ENCODE peak calls at places on chromosomes 6 and 20, in seven cellular contexts. One of them, this sample, is unnamed.

GRCh38 chr6:170114187-170114945 is 176.5 kb downstream of the DLL1 start:
- DNase-seq in prostate gland: no peak
- DNase-seq in right lobe of liver: peak
- DNase-seq in psoas muscle: no peak
- DNase-seq in endothelial cell of umbilical vein: no peak
- DNase-seq in OCI-LY7: no peak
- DNase-seq in coronary artery: peak
- DNase-seq in this sample: no peak

GRCh38 chr6:4740032-4740431 is 36.2 kb upstream of the CDYL start:
- DNase-seq in prostate gland: no peak
- DNase-seq in right lobe of liver: no peak
- DNase-seq in psoas muscle: no peak
- DNase-seq in endothelial cell of umbilical vein: no peak
- DNase-seq in OCI-LY7: no peak
- DNase-seq in coronary artery: no peak
- DNase-seq in this sample: no peak

GRCh38 chr6:2623348-2623747 is 127.4 kb downstream of the MYLK4 start:
- DNase-seq in prostate gland: no peak
- DNase-seq in right lobe of liver: no peak
- DNase-seq in psoas muscle: no peak
- DNase-seq in endothelial cell of umbilical vein: no peak
- DNase-seq in OCI-LY7: no peak
- DNase-seq in coronary artery: no peak
- DNase-seq in this sample: no peak

GRCh38 chr6:31293343-31293742 is 21.5 kb upstream of the HLA-C start:
- DNase-seq in prostate gland: no peak
- DNase-seq in right lobe of liver: no peak
- DNase-seq in psoas muscle: no peak
- DNase-seq in endothelial cell of umbilical vein: peak
- DNase-seq in OCI-LY7: no peak
- DNase-seq in coronary artery: no peak
- DNase-seq in this sample: no peak

GRCh38 chr20:61803416-61803902 is 262.2 kb downstream of the TAF4 start:
- DNase-seq in prostate gland: no peak
- DNase-seq in right lobe of liver: no peak
- DNase-seq in psoas muscle: no peak
- DNase-seq in endothelial cell of umbilical vein: no peak
- DNase-seq in OCI-LY7: no peak
- DNase-seq in coronary artery: no peak
- DNase-seq in this sample: peak

GRCh38 chr6:27138837-27139752 is 108.4 kb upstream of the PRSS16 start:
- DNase-seq in prostate gland: no peak
- DNase-seq in right lobe of liver: no peak
- DNase-seq in psoas muscle: no peak
- DNase-seq in endothelial cell of umbilical vein: peak
- DNase-seq in OCI-LY7: peak
- DNase-seq in coronary artery: no peak
- DNase-seq in this sample: peak

GRCh38 chr20:44182863-44183262 is 4.1 kb downstream of the JPH2 start:
- DNase-seq in prostate gland: no peak
- DNase-seq in right lobe of liver: no peak
- DNase-seq in psoas muscle: no peak
- DNase-seq in endothelial cell of umbilical vein: no peak
- DNase-seq in OCI-LY7: no peak
- DNase-seq in coronary artery: no peak
- DNase-seq in this sample: no peak

GRCh38 chr20:16674243-16674642 is 55.6 kb upstream of the SNRPB2 start:
- DNase-seq in prostate gland: no peak
- DNase-seq in right lobe of liver: no peak
- DNase-seq in psoas muscle: no peak
- DNase-seq in endothelial cell of umbilical vein: no peak
- DNase-seq in OCI-LY7: no peak
- DNase-seq in coronary artery: no peak
- DNase-seq in this sample: no peak

GRCh38 chr6:159093608-159094443 is 49.0 kb upstream of the TAGAP start:
- DNase-seq in prostate gland: no peak
- DNase-seq in right lobe of liver: no peak
- DNase-seq in psoas muscle: no peak
- DNase-seq in endothelial cell of umbilical vein: no peak
- DNase-seq in OCI-LY7: no peak
- DNase-seq in coronary artery: no peak
- DNase-seq in this sample: no peak

GRCh38 chr20:47792021-47792618 is 6.8 kb upstream of the SULF2 start:
- DNase-seq in prostate gland: peak
- DNase-seq in right lobe of liver: no peak
- DNase-seq in psoas muscle: peak
- DNase-seq in endothelial cell of umbilical vein: peak
- DNase-seq in OCI-LY7: no peak
- DNase-seq in coronary artery: peak
- DNase-seq in this sample: peak

GRCh38 chr20:49395183-49395582 is 87.3 kb downstream of the KCNB1 start:
- DNase-seq in prostate gland: peak
- DNase-seq in right lobe of liver: no peak
- DNase-seq in psoas muscle: peak
- DNase-seq in endothelial cell of umbilical vein: no peak
- DNase-seq in OCI-LY7: no peak
- DNase-seq in coronary artery: no peak
- DNase-seq in this sample: no peak

GRCh38 chr6:80250391-80250997 is 144.0 kb downstream of the BCKDHB start:
- DNase-seq in prostate gland: no peak
- DNase-seq in right lobe of liver: no peak
- DNase-seq in psoas muscle: no peak
- DNase-seq in endothelial cell of umbilical vein: no peak
- DNase-seq in OCI-LY7: no peak
- DNase-seq in coronary artery: no peak
- DNase-seq in this sample: no peak

GRCh38 chr6:38016824-38017223 is 197.3 kb downstream of the ZFAND3 start:
- DNase-seq in prostate gland: no peak
- DNase-seq in right lobe of liver: no peak
- DNase-seq in psoas muscle: no peak
- DNase-seq in endothelial cell of umbilical vein: no peak
- DNase-seq in OCI-LY7: no peak
- DNase-seq in coronary artery: no peak
- DNase-seq in this sample: no peak

GRCh38 chr6:70375882-70376281 is 37.4 kb upstream of the FAM135A start:
- DNase-seq in prostate gland: no peak
- DNase-seq in right lobe of liver: no peak
- DNase-seq in psoas muscle: no peak
- DNase-seq in endothelial cell of umbilical vein: no peak
- DNase-seq in OCI-LY7: peak
- DNase-seq in coronary artery: no peak
- DNase-seq in this sample: no peak

GRCh38 chr6:105458061-105458460 is 55.2 kb upstream of the PREP start:
- DNase-seq in prostate gland: no peak
- DNase-seq in right lobe of liver: no peak
- DNase-seq in psoas muscle: no peak
- DNase-seq in endothelial cell of umbilical vein: no peak
- DNase-seq in OCI-LY7: no peak
- DNase-seq in coronary artery: no peak
- DNase-seq in this sample: no peak

GRCh38 chr20:37504404-37505096 is 16.5 kb upstream of the NNAT start:
- DNase-seq in prostate gland: no peak
- DNase-seq in right lobe of liver: peak
- DNase-seq in psoas muscle: no peak
- DNase-seq in endothelial cell of umbilical vein: no peak
- DNase-seq in OCI-LY7: no peak
- DNase-seq in coronary artery: no peak
- DNase-seq in this sample: no peak

GRCh38 chr6:107692351-107692750 is 131.8 kb downstream of the SCML4 start:
- DNase-seq in prostate gland: no peak
- DNase-seq in right lobe of liver: no peak
- DNase-seq in psoas muscle: no peak
- DNase-seq in endothelial cell of umbilical vein: no peak
- DNase-seq in OCI-LY7: no peak
- DNase-seq in coronary artery: no peak
- DNase-seq in this sample: no peak

GRCh38 chr20:36975085-36975829 is 23.7 kb upstream of the SAMHD1 start:
- DNase-seq in prostate gland: no peak
- DNase-seq in right lobe of liver: no peak
- DNase-seq in psoas muscle: no peak
- DNase-seq in endothelial cell of umbilical vein: no peak
- DNase-seq in OCI-LY7: peak
- DNase-seq in coronary artery: no peak
- DNase-seq in this sample: no peak

GRCh38 chr6:144581807-144582537 is 296.8 kb downstream of the UTRN start:
- DNase-seq in prostate gland: no peak
- DNase-seq in right lobe of liver: no peak
- DNase-seq in psoas muscle: no peak
- DNase-seq in endothelial cell of umbilical vein: peak
- DNase-seq in OCI-LY7: peak
- DNase-seq in coronary artery: no peak
- DNase-seq in this sample: no peak

GRCh38 chr20:43936371-43936770 is 21.7 kb downstream of the TOX2 start:
- DNase-seq in prostate gland: no peak
- DNase-seq in right lobe of liver: no peak
- DNase-seq in psoas muscle: no peak
- DNase-seq in endothelial cell of umbilical vein: no peak
- DNase-seq in OCI-LY7: no peak
- DNase-seq in coronary artery: no peak
- DNase-seq in this sample: no peak

GRCh38 chr6:40732878-40733277 is 145.7 kb upstream of the LRFN2 start:
- DNase-seq in prostate gland: peak
- DNase-seq in right lobe of liver: no peak
- DNase-seq in psoas muscle: no peak
- DNase-seq in endothelial cell of umbilical vein: peak
- DNase-seq in OCI-LY7: no peak
- DNase-seq in coronary artery: no peak
- DNase-seq in this sample: no peak

GRCh38 chr6:12185081-12185673 is 105.0 kb upstream of the EDN1 start:
- DNase-seq in prostate gland: no peak
- DNase-seq in right lobe of liver: no peak
- DNase-seq in psoas muscle: no peak
- DNase-seq in endothelial cell of umbilical vein: no peak
- DNase-seq in OCI-LY7: no peak
- DNase-seq in coronary artery: no peak
- DNase-seq in this sample: no peak

GRCh38 chr6:45951771-45952529 is 63.7 kb downstream of the CLIC5 start:
- DNase-seq in prostate gland: no peak
- DNase-seq in right lobe of liver: no peak
- DNase-seq in psoas muscle: no peak
- DNase-seq in endothelial cell of umbilical vein: no peak
- DNase-seq in OCI-LY7: no peak
- DNase-seq in coronary artery: no peak
- DNase-seq in this sample: no peak

GRCh38 chr20:38152175-38153010 is 12.7 kb downstream of the TGM2 start:
- DNase-seq in prostate gland: peak
- DNase-seq in right lobe of liver: peak
- DNase-seq in psoas muscle: peak
- DNase-seq in endothelial cell of umbilical vein: peak
- DNase-seq in OCI-LY7: peak
- DNase-seq in coronary artery: peak
- DNase-seq in this sample: peak

GRCh38 chr6:22343864-22344263 is 47.0 kb upstream of the PRL start:
- DNase-seq in prostate gland: no peak
- DNase-seq in right lobe of liver: no peak
- DNase-seq in psoas muscle: no peak
- DNase-seq in endothelial cell of umbilical vein: no peak
- DNase-seq in OCI-LY7: no peak
- DNase-seq in coronary artery: no peak
- DNase-seq in this sample: no peak
- TF ChIP-seq CTCF in prostate gland: no peak
- TF ChIP-seq CTCF in right lobe of liver: peak
- TF ChIP-seq CTCF in psoas muscle: no peak
- TF ChIP-seq CTCF in endothelial cell of umbilical vein: no peak
- TF ChIP-seq CTCF in OCI-LY7: peak
- TF ChIP-seq CTCF in coronary artery: no peak
- TF ChIP-seq CTCF in this sample: no peak

GRCh38 chr6:133749427-133749826 is 139.5 kb upstream of the TCF21 start:
- DNase-seq in prostate gland: no peak
- DNase-seq in right lobe of liver: no peak
- DNase-seq in psoas muscle: no peak
- DNase-seq in endothelial cell of umbilical vein: no peak
- DNase-seq in OCI-LY7: no peak
- DNase-seq in coronary artery: no peak
- DNase-seq in this sample: no peak

GRCh38 chr6:133752129-133752528 is 136.8 kb upstream of the TCF21 start:
- DNase-seq in prostate gland: no peak
- DNase-seq in right lobe of liver: no peak
- DNase-seq in psoas muscle: no peak
- DNase-seq in endothelial cell of umbilical vein: no peak
- DNase-seq in OCI-LY7: no peak
- DNase-seq in coronary artery: no peak
- DNase-seq in this sample: peak

GRCh38 chr6:133743621-133744020 is 145.3 kb upstream of the TCF21 start:
- DNase-seq in prostate gland: no peak
- DNase-seq in right lobe of liver: no peak
- DNase-seq in psoas muscle: no peak
- DNase-seq in endothelial cell of umbilical vein: no peak
- DNase-seq in OCI-LY7: no peak
- DNase-seq in coronary artery: no peak
- DNase-seq in this sample: no peak

GRCh38 chr6:133746417-133746770 is 142.5 kb upstream of the TCF21 start:
- DNase-seq in prostate gland: no peak
- DNase-seq in right lobe of liver: no peak
- DNase-seq in psoas muscle: no peak
- DNase-seq in endothelial cell of umbilical vein: no peak
- DNase-seq in OCI-LY7: no peak
- DNase-seq in coronary artery: no peak
- DNase-seq in this sample: no peak

GRCh38 chr6:133748628-133749027 is 140.3 kb upstream of the TCF21 start:
- DNase-seq in prostate gland: no peak
- DNase-seq in right lobe of liver: no peak
- DNase-seq in psoas muscle: no peak
- DNase-seq in endothelial cell of umbilical vein: no peak
- DNase-seq in OCI-LY7: no peak
- DNase-seq in coronary artery: no peak
- DNase-seq in this sample: peak
- H3K27ac ChIP-seq in prostate gland: no peak
- H3K27ac ChIP-seq in right lobe of liver: no peak
- H3K27ac ChIP-seq in psoas muscle: no peak
- H3K27ac ChIP-seq in endothelial cell of umbilical vein: no peak
- H3K27ac ChIP-seq in OCI-LY7: no peak
- H3K27ac ChIP-seq in coronary artery: no peak
- H3K27ac ChIP-seq in this sample: no peak

GRCh38 chr20:63580796-63581461 is 6.9 kb upstream of the HELZ2 start:
- DNase-seq in prostate gland: peak
- DNase-seq in right lobe of liver: no peak
- DNase-seq in psoas muscle: no peak
- DNase-seq in endothelial cell of umbilical vein: peak
- DNase-seq in OCI-LY7: peak
- DNase-seq in coronary artery: no peak
- DNase-seq in this sample: peak
- TF ChIP-seq CTCF in prostate gland: no peak
- TF ChIP-seq CTCF in right lobe of liver: peak
- TF ChIP-seq CTCF in psoas muscle: no peak
- TF ChIP-seq CTCF in endothelial cell of umbilical vein: peak
- TF ChIP-seq CTCF in OCI-LY7: peak
- TF ChIP-seq CTCF in coronary artery: no peak
- TF ChIP-seq CTCF in this sample: peak

DNA sequence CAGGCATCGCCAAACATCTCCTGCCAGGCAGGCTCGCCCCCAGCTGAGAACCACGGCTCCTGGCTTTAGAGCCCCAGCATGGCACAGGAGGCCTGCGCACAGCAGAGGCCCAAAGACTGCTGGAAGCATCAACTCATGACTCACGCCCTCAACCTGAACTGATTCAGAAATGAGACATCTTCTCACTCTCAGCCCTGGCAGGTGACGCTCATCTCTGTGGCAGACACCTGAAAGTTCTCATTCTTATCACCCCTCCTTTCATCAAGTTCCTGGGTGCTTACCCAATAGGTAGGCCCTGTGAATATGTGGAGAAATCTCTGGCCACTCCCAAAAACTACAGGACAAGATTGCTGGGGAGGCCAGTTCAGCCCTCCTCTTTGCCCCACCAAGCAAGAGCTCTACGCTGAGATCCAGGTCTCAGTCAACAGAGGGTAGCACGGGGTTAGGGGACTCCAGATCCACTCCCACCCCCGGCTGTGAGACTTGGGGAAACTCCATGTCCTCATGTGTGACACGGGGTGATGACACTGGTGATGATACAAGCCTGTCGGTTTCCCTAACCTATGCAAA is 11.3 kb downstream of the NFATC2 start:
- DNase-seq in prostate gland: no peak
- DNase-seq in right lobe of liver: no peak
- DNase-seq in psoas muscle: no peak
- DNase-seq in endothelial cell of umbilical vein: no peak
- DNase-seq in OCI-LY7: no peak
- DNase-seq in coronary artery: no peak
- DNase-seq in this sample: no peak
- H3K27ac ChIP-seq in prostate gland: no peak
- H3K27ac ChIP-seq in right lobe of liver: no peak
- H3K27ac ChIP-seq in psoas muscle: no peak
- H3K27ac ChIP-seq in endothelial cell of umbilical vein: no peak
- H3K27ac ChIP-seq in OCI-LY7: peak
- H3K27ac ChIP-seq in coronary artery: peak
- H3K27ac ChIP-seq in this sample: peak

This sample was measured in osteoblast.